ENCODE peak calls at places on chromosomes 1 and 21, in four cellular contexts. Z is T-cell, C is transverse colon, G is M059J. R is an unnamed sample.

GRCh38 chr1:174262747-174263241 is 103.5 kb downstream of the RABGAP1L start:
- DNase-seq in C (no peak), Z (no peak), G (peak; percentile 73), R (peak; percentile 68)

GRCh38 chr1:201383647-201384405 is 6.3 kb upstream of the TNNT2 start:
- DNase-seq in C (no peak), Z (no peak), G (peak; percentile 85), R (peak; percentile 95)

GRCh38 chr1:28208818-28209441 is 23.9 kb downstream of the DNAJC8 start:
- DNase-seq in G (peak; percentile 73), C (peak; percentile 73), Z (peak; percentile 64), R (peak; percentile 72)

GRCh38 chr1:18951818-18952391 is 4.6 kb downstream of the IFFO2 start:
- DNase-seq in G (peak; percentile 90), C (peak; percentile 70), Z (peak; percentile 81), R (no peak)

GRCh38 chr21:35249636-35250035 is 200.5 kb upstream of the RUNX1 start:
- DNase-seq in G (no peak), Z (no peak), C (no peak), R (no peak)

GRCh38 chr21:26042181-26042876 is 128.2 kb downstream of the APP start:
- DNase-seq in C (no peak), Z (no peak), G (no peak), R (no peak)

GRCh38 chr1:150813028-150813707 is 5.1 kb upstream of the CTSK start:
- DNase-seq in Z (no peak), G (peak; percentile 61), C (peak; percentile 80), R (peak; percentile 77)

GRCh38 chr1:153428790-153429189 is 12.5 kb downstream of the S100A7A start:
- DNase-seq in G (no peak), C (no peak), Z (no peak), R (peak; percentile 3)

GRCh38 chr1:201143726-201144635 is 10.3 kb downstream of the TMEM9 start:
- DNase-seq in G (no peak), C (no peak), Z (no peak), R (no peak)

GRCh38 chr1:200409203-200409760 is 554 bp downstream of the ZNF281 start:
- DNase-seq in Z (peak; percentile 39), C (peak; percentile 53), G (peak; percentile 19), R (peak; percentile 42)

GRCh38 chr1:117928881-117929339 is 511 bp downstream of the GDAP2 start:
- DNase-seq in C (peak; percentile 67), G (peak; percentile 78), Z (peak; percentile 68), R (peak; percentile 77)

GRCh38 chr1:8727809-8728213 is 89.6 kb downstream of the RERE start:
- DNase-seq in Z (no peak), C (no peak), G (no peak), R (no peak)

GRCh38 chr1:233340031-233340555 is 12.6 kb downstream of the MAP3K21 start:
- DNase-seq in C (no peak), G (no peak), Z (no peak), R (no peak)

R was measured in ELR.